ENCODE peak calls at places on chromosomes 6 and 20, in four cellular contexts. I, J, Q and H are unnamed samples.

GRCh38 chr20:4608861-4609260 is 112.8 kb upstream of the PRND start:
- DNase-seq in I (no peak), J (no peak), Q (no peak), H (no peak)

GRCh38 chr6:111423960-111424846 is 58.8 kb downstream of the REV3L start:
- DNase-seq in I (no peak), J (no peak), Q (no peak), H (peak)

GRCh38 chr20:58697201-58697866 is 4.7 kb downstream of the NPEPL1 start:
- DNase-seq in I (no peak), J (no peak), Q (no peak), H (no peak)

GRCh38 chr6:168000198-168001036 is 2.9 kb downstream of the KIF25 start:
- DNase-seq in I (no peak), J (no peak), Q (no peak), H (no peak)

GRCh38 chr20:25071722-25072121 is 10.2 kb downstream of the VSX1 start:
- DNase-seq in I (no peak), J (no peak), Q (peak), H (no peak)

GRCh38 chr6:130303436-130303835 is 62.4 kb upstream of the TMEM200A start:
- DNase-seq in I (no peak), J (no peak), Q (no peak), H (no peak)

GRCh38 chr20:33433465-33433864 is 10.1 kb downstream of the SNTA1 start:
- DNase-seq in I (no peak), J (no peak), Q (no peak), H (no peak)

GRCh38 chr20:5947276-5947675 is 3.1 kb downstream of the TRMT6 start:
- DNase-seq in I (no peak), J (no peak), Q (no peak), H (no peak)

GRCh38 chr6:106739387-106739786 is 110.0 kb downstream of the QRSL1 start:
- DNase-seq in I (peak), J (no peak), Q (no peak), H (no peak)

DNA sequence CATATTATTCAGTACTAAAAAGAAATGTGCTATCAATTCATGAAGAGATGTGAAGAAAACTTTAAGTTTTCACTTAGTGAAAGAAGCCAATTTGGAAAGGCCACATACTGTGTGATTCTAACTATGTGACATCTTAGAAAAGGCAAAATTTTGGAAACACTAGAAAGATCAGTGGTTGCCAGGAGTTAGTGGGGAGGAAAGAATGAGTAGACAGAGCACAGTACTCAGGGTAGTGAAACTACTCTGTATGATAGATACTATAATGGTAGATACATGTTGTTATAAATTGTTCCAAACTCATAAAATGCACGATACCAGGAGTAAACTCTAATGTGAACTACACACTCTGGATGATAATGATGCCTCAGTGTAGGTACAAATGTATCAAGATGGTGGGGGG is 14.2 kb downstream of the NCOA3 start:
- DNase-seq in I (no peak), J (no peak), Q (no peak), H (no peak)
- TF ChIP-seq PBX3 in I (no peak), J (no peak), Q (no peak), H (no peak)

GRCh38 chr6:37514840-37515239 is 15.1 kb upstream of the CCDC167 start:
- DNase-seq in I (no peak), J (no peak), Q (no peak), H (no peak)

GRCh38 chr6:37516920-37517405 is 17.3 kb upstream of the CCDC167 start:
- DNase-seq in I (no peak), J (no peak), Q (no peak), H (peak)

GRCh38 chr6:37515712-37516075 is 16.0 kb upstream of the CCDC167 start:
- DNase-seq in I (no peak), J (no peak), Q (no peak), H (peak)

GRCh38 chr6:37517411-37517812 is 17.7 kb upstream of the CCDC167 start:
- DNase-seq in I (no peak), J (no peak), Q (no peak), H (no peak)

DNA sequence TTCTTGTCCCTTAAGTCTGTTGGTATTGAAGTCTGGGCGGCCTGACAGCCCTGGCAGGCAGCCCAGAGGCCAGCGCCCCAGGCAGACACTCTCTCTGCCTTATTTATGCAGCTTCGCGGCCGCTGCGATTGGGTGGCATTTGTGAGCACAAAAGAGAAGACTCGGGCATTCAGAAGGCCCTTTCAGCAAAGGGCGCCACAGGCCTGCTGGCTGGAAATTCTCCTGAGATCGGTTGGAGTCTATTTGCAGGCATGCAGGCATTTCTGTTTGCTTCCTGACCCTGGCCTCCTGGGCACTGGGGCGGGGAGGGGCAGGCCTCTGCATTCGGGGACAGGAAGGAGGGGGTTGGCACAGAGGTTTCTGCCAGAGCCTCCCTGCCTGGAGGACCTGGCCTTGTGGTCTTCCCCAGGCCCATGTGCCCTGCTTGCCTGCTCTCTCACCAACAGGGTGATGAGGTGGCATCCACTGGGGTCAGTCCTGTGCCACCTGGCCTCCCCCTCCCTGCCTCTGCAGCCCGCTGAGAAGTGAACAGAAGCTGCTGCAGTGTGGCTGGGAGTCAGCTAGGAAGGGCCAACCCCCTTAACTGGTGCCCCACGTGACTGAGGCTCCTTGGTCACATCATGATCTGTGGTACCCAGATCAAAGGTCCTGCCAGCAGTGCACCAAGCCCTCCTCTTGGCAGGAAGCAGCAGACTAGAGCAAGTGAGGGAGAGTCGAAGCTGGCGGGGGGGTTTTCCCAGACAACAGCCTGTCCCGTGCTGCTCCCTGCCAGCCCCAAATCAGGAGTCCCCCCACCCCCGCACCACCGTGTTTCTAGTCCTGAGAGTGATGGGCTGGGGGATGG is 16.6 kb upstream of the CCDC167 start:
- DNase-seq in I (no peak), J (peak), Q (peak), H (peak)
- TF ChIP-seq PBX3 in I (no peak), J (no peak), Q (no peak), H (no peak)

GRCh38 chr6:44225579-44226325 is 2.4 kb downstream of the SLC29A1 start:
- DNase-seq in I (no peak), J (no peak), Q (no peak), H (no peak)
- TF ChIP-seq PBX3 in I (no peak), J (no peak), Q (no peak), H (no peak)

DNA sequence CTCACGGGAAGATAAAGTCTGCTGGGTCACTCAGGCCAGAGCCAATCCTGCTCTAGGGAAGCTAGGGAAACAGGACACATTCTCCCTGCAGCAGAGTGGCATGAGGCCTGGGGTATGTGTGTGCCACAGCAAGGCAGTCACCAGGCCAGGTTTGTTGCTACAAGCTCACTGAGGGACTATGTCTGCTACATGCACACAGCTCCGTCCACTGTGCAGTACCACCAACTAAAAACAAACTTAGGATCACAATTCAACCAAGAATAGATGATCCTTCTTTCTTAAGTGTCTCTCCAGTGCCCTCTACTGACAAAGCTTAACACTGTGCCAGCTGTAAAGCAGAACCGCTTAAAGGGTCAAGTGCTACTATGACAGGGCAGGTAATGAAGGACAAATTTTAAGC is 192.5 kb downstream of the PTPRK start:
- DNase-seq in I (no peak), J (no peak), Q (peak), H (peak)
- TF ChIP-seq PBX3 in I (no peak), J (no peak), Q (no peak), H (no peak)

GRCh38 chr6:134626589-134626988 is 308.7 kb upstream of the SGK1 start:
- DNase-seq in I (no peak), J (no peak), Q (no peak), H (no peak)

GRCh38 chr6:134630468-134631180 is 312.7 kb upstream of the SGK1 start:
- DNase-seq in I (no peak), J (no peak), Q (no peak), H (peak)

GRCh38 chr6:134628154-134628553 is 310.2 kb upstream of the SGK1 start:
- DNase-seq in I (no peak), J (no peak), Q (no peak), H (no peak)

GRCh38 chr6:134626131-134626530 is 308.2 kb upstream of the SGK1 start:
- DNase-seq in I (no peak), J (no peak), Q (no peak), H (no peak)

DNA sequence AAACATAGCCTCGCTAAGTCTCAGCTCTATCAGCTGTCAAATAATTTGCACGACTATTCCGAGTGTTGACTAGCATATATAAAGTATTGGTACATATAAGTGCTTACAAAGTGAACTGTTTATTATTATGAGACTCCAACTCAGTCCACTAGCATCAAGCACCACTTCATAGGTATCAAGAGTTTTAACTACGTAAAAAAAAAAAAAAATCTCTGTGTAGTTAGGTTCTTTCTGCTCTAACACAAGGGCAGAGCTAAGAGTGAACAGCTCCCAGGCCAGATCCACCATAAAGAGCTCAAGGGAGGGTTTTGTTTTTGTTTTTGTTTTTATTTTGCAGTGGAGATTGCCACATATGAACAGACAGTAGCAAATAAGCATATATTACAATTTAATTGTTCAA is 309.8 kb upstream of the SGK1 start:
- DNase-seq in I (no peak), J (no peak), Q (no peak), H (no peak)
- TF ChIP-seq PBX3 in I (no peak), J (no peak), Q (no peak), H (no peak)

DNA sequence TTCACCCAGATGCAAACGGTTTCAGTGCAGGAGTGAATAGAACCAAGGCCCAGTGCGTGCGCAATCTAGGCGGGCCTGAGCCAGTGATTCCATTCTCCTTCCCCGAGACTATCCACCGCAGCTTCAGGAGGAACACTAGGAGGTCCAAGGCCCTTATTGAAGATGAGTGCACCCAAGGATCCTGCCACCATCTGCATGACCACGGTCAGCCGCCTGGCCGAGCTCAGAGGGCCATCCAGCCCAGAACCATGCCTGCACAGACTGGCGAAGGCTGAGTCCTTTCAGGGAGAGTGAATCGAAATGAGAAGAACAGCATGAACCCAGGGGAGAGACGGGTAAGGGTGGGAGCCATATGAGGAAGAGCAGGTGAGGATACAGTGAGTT is 26.3 kb downstream of the SERPINB6 start:
- DNase-seq in I (no peak), J (no peak), Q (no peak), H (no peak)
- TF ChIP-seq PBX3 in I (no peak), J (no peak), Q (no peak), H (no peak)

DNA sequence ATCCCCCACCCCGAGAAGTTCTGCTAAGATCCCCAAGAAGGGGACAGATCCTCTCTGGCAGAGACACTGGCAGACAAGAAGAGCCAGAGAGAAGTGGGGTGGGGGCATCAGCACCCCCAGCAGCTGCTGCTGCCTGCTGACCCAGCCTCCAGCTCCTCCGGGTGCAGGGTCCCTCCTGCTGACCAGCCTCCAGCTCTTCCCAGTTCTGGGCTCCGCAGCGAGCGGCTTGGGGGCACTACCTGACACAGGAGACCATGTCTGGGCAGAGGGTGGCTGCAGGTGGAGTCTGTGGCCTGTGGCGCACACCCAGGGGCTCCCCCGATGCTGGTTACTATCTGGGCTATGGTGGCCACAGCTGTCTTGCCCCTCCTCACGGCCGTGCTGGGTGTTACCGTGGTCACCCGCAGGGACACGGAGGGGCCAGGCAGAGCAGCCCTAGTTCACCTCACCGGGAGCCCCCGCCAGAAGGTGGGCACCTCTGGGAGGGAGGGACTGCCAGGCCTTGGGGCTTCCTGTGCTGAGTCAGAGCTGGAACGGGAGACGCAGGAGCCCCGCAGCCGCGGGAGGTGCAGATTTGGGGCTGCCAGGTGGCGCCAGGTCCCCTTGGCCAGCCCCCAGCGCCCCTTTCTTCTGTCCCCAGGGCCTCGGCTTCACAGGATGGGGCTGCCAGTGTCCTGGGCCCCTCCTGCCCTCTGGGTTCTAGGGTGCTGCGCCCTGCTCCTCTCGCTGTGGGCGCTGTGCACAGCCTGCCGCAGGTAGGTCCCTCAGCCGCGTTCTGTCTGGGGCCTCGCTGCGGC is 627 bp downstream of the LIME1 start:
- DNase-seq in I (no peak), J (no peak), Q (no peak), H (peak)
- TF ChIP-seq PBX3 in I (no peak), J (no peak), Q (no peak), H (no peak)

DNA sequence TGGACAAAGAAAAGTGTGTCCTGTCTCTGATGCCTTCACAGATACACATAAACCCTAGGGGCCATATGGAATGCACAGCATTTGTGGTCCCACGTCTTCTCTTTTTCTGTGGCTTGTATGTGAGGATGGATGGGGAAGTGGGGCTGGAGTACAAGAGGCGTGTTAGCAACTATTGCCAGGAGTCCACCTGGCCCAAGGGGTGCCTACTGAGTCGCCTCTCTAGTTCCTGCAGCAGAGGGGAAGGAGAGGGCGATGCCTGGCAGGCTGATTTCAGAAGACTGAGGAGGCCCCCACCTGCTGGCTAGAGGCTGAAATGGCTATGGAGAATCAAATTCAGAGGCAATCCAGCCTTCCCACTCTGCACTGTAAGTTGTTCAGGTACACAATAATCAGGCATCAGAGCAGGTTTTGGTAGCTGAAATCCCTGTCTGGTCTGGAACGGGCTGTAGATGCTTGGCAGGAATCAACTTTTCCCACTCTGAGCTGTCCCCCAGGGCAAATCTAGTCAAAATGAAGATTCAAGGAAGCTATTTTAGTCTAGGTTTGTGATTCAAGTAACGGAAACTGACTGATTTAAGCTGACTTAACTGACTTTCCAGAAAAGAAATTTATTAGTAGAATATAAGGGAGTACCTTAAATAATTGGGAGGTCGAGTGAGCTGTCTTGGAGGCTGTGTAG is 14.9 kb upstream of the PPARD start:
- DNase-seq in I (peak), J (no peak), Q (peak), H (peak)
- TF ChIP-seq PBX3 in I (no peak), J (no peak), Q (no peak), H (no peak)

DNA sequence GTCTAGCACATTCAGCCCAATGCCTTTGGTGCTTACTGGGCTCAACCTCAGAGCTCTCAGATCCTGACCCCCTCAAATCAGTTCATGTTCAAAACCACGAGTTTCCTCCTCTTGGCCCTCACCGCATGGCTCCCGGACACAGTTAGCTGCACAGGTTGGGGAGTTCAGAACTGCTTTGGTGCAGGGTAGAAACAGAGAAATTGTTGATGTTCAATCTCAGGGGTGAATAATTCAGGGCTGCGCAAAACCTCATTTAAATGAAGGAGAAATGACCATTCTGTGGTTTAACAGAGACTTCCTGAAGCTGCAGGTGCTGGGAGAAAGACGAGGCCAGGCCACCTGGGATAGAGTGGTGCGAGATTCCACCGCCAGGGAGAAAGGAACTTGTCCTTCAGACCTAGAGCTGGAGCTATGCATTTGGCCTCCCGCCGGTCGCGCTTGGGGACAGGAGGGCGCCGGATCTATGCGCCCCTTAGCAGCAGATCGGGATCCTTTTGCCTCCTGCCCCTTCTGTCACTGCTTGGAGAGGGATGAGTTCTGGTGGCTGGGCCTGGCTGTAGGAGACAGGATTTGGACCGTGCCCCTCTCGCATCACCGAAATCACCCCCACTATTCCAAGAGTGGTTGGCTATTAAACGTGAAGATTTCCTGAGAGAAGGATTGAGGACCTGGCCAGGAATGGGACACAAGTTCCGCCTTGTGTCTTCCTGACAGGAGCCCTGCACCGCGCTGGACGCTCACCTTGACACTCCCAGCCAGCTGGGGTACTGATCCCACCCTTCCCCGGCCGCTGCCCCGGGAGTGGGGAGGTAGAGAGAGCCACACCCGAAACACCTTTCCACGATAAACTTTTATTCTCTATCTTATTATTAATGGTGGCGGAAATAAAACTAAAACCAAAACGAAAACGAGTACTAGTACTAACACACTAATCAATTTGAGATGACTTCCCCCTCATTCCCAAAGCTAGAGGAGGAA is 767 bp upstream of the PAX1 start:
- DNase-seq in I (no peak), J (no peak), Q (no peak), H (no peak)
- TF ChIP-seq PBX3 in I (no peak), J (no peak), Q (no peak), H (no peak)